ENCODE peak calls at places on chromosomes 12 and 14, in four cellular contexts. One of them, this sample, is unnamed.

GRCh38 chr14:76640923-76641395 is 120.3 kb upstream of the VASH1 start:
- DNase-seq in H54: no peak
- DNase-seq in GM03348: no peak
- DNase-seq in A673: no peak
- DNase-seq in this sample: no peak

GRCh38 chr14:99274346-99275221 is 2.6 kb upstream of the BCL11B start:
- DNase-seq in H54: peak; percentile 68
- DNase-seq in GM03348: peak; percentile 83
- DNase-seq in A673: peak; percentile 98
- DNase-seq in this sample: peak; percentile 73

GRCh38 chr12:53495903-53496751 is 3.1 kb downstream of the MAP3K12 start:
- DNase-seq in H54: peak; percentile 45
- DNase-seq in GM03348: peak; percentile 72
- DNase-seq in A673: no peak
- DNase-seq in this sample: no peak

GRCh38 chr12:52860102-52860838 is 11.5 kb upstream of the KRT78 start:
- DNase-seq in H54: no peak
- DNase-seq in GM03348: peak; percentile 44
- DNase-seq in A673: peak; percentile 50
- DNase-seq in this sample: no peak

GRCh38 chr12:96236221-96236822 is 42.1 kb downstream of the ELK3 start:
- DNase-seq in H54: no peak
- DNase-seq in GM03348: peak; percentile 66
- DNase-seq in A673: no peak
- DNase-seq in this sample: no peak

GRCh38 chr14:89198544-89199329 is 218.3 kb downstream of the FOXN3 start:
- DNase-seq in H54: no peak
- DNase-seq in GM03348: no peak
- DNase-seq in A673: no peak
- DNase-seq in this sample: no peak

GRCh38 chr12:51318846-51319570 is 5.0 kb downstream of the BIN2 start:
- DNase-seq in H54: no peak
- DNase-seq in GM03348: no peak
- DNase-seq in A673: no peak
- DNase-seq in this sample: peak; percentile 42

GRCh38 chr14:97266653-97267052 is 469.5 kb downstream of the VRK1 start:
- DNase-seq in H54: no peak
- DNase-seq in GM03348: peak; percentile 29
- DNase-seq in A673: peak; percentile 60
- DNase-seq in this sample: no peak